ENCODE peak calls at places on chromosomes 3 and 15, in nine cellular contexts. K is lung, P is coronary artery, M is neuronal stem cell, E is renal cortical epithelial cell, B is osteocyte, Z is heart left ventricle, H is endothelial cell, N is NCI-H1436 treated with DMSO at 0.1 percent for 48 hours. F is an unnamed sample.

GRCh38 chr15:62469478-62469873 is 304.4 kb upstream of the C2CD4B start:
- DNase-seq in K (peak; percentile 54), P (no peak), M (no peak), E (no peak), B (no peak), Z (no peak), H (no peak), N (no peak), F (no peak)

GRCh38 chr15:77022646-77023575 is 28.0 kb downstream of the PSTPIP1 start:
- DNase-seq in K (no peak), P (no peak), M (no peak), E (no peak), B (no peak), Z (no peak), H (no peak), N (no peak), F (no peak)

GRCh38 chr15:92451225-92451825 is 57.6 kb downstream of the ST8SIA2 start:
- DNase-seq in K (no peak), P (no peak), M (no peak), E (peak; percentile 32), B (no peak), Z (no peak), H (no peak), N (no peak), F (peak; percentile 49)

GRCh38 chr15:68612533-68612932 is 33.7 kb downstream of the CORO2B start:
- DNase-seq in K (no peak), P (no peak), M (no peak), E (no peak), B (no peak), Z (no peak), H (no peak), N (no peak), F (no peak)

GRCh38 chr15:70535071-70535954 is 228.0 kb downstream of the UACA start:
- DNase-seq in K (no peak), P (peak; percentile 58), M (no peak), E (no peak), B (peak; percentile 56), Z (no peak), H (no peak), N (no peak), F (no peak)

GRCh38 chr3:113252553-113252952 is 41.2 kb downstream of the BOC start:
- DNase-seq in K (no peak), P (no peak), M (no peak), E (no peak), B (no peak), Z (no peak), H (no peak), N (no peak), F (no peak)

GRCh38 chr3:129473067-129473765 is 33.2 kb downstream of the IFT122 start:
- DNase-seq in K (no peak), P (no peak), M (no peak), E (no peak), B (no peak), Z (no peak), H (no peak), N (no peak), F (no peak)

GRCh38 chr3:48811524-48811923 is 36.1 kb downstream of the PRKAR2A start:
- DNase-seq in K (no peak), P (no peak), M (no peak), E (no peak), B (no peak), Z (no peak), H (no peak), N (no peak), F (no peak)

GRCh38 chr3:14093831-14094230 is 30.8 kb downstream of the CHCHD4 start:
- DNase-seq in K (no peak), P (no peak), M (no peak), E (peak; percentile 23), B (no peak), Z (no peak), H (no peak), N (no peak), F (no peak)

GRCh38 chr3:98690876-98691275 is 72.3 kb upstream of the ST3GAL6 start:
- DNase-seq in K (no peak), P (no peak), M (no peak), E (peak; percentile 25), B (no peak), Z (no peak), H (no peak), N (no peak), F (no peak)

GRCh38 chr15:32723171-32723948 is 5.6 kb downstream of the GREM1 start:
- DNase-seq in K (no peak), P (no peak), M (no peak), E (no peak), B (no peak), Z (no peak), H (no peak), N (no peak), F (no peak)

GRCh38 chr3:43285644-43286043 is 696 bp upstream of the SNRK start:
- DNase-seq in K (no peak), P (no peak), M (peak; percentile 6), E (no peak), B (no peak), Z (no peak), H (peak; percentile 14), N (no peak), F (no peak)

GRCh38 chr3:100449214-100449613 is 43.2 kb upstream of the TMEM45A start:
- DNase-seq in K (no peak), P (no peak), M (no peak), E (no peak), B (peak; percentile 0), Z (no peak), H (no peak), N (no peak), F (no peak)

GRCh38 chr3:142866841-142867631 is 21.8 kb downstream of the PCOLCE2 start:
- DNase-seq in K (no peak), P (no peak), M (no peak), E (peak; percentile 15), B (no peak), Z (no peak), H (peak; percentile 30), N (peak; percentile 59), F (no peak)

GRCh38 chr3:109773006-109773405 is 435.7 kb upstream of the DPPA4 start:
- DNase-seq in K (no peak), P (no peak), M (no peak), E (no peak), B (no peak), Z (no peak), H (no peak), N (no peak), F (no peak)

GRCh38 chr3:127159547-127159946 is 33.4 kb upstream of the PRR23E start:
- DNase-seq in K (no peak), P (no peak), M (peak; percentile 75), E (no peak), B (no peak), Z (no peak), H (no peak), N (peak; percentile 72), F (no peak)

GRCh38 chr3:16338124-16338523 is 73.1 kb downstream of the OXNAD1 start:
- DNase-seq in K (no peak), P (no peak), M (no peak), E (no peak), B (no peak), Z (no peak), H (no peak), N (no peak), F (no peak)

GRCh38 chr3:130259170-130259874 is 86.2 kb upstream of the COL6A5 start:
- DNase-seq in K (no peak), P (no peak), M (no peak), E (no peak), B (no peak), Z (no peak), H (no peak), N (no peak), F (no peak)

GRCh38 chr3:58296269-58296668 is 9.8 kb upstream of the RPP14 start:
- DNase-seq in K (no peak), P (no peak), M (no peak), E (no peak), B (no peak), Z (no peak), H (no peak), N (no peak), F (no peak)

GRCh38 chr3:146184616-146185015 is 23.6 kb upstream of the PLOD2 start:
- DNase-seq in K (no peak), P (no peak), M (no peak), E (peak; percentile 78), B (no peak), Z (no peak), H (no peak), N (no peak), F (no peak)

GRCh38 chr15:96331141-96331941 is 841 bp downstream of the NR2F2 start:
- DNase-seq in K (no peak), P (peak; percentile 69), M (peak; percentile 26), E (no peak), B (no peak), Z (no peak), H (peak; percentile 56), N (no peak), F (no peak)

GRCh38 chr15:57752426-57752825 is 45.9 kb downstream of the POLR2M start:
- DNase-seq in K (no peak), P (no peak), M (no peak), E (no peak), B (no peak), Z (peak; percentile 55), H (no peak), N (no peak), F (no peak)

GRCh38 chr15:57327985-57328471 is 48.3 kb upstream of the CGNL1 start:
- DNase-seq in K (no peak), P (no peak), M (no peak), E (peak; percentile 33), B (no peak), Z (no peak), H (no peak), N (no peak), F (peak; percentile 91)

GRCh38 chr3:187572431-187572830 is 97.8 kb downstream of the SST start:
- DNase-seq in K (no peak), P (no peak), M (no peak), E (peak; percentile 77), B (no peak), Z (no peak), H (no peak), N (no peak), F (no peak)

GRCh38 chr3:139301183-139301582 is 42.6 kb upstream of the MRPS22 start:
- DNase-seq in K (no peak), P (no peak), M (no peak), E (peak; percentile 60), B (no peak), Z (no peak), H (no peak), N (no peak), F (no peak)

GRCh38 chr15:97082835-97083234 is 752.3 kb downstream of the NR2F2 start:
- DNase-seq in K (no peak), P (no peak), M (peak; percentile 8), E (no peak), B (no peak), Z (no peak), H (no peak), N (no peak), F (no peak)

F was measured in astrocyte of the cerebellum.